ENCODE peak calls at places on chromosome 10, in four cellular contexts. One of them, this sample, is unnamed.

GRCh38 chr10:77763453-77764430 is 126.1 kb upstream of the KCNMA1 start:
- DNase-seq in GM12878: no peak
- DNase-seq in K562: peak; percentile 19
- DNase-seq in HepG2: no peak
- DNase-seq in this sample: no peak

GRCh38 chr10:52249850-52250395 is 64.2 kb upstream of the DKK1 start:
- DNase-seq in GM12878: no peak
- DNase-seq in K562: no peak
- DNase-seq in HepG2: no peak
- DNase-seq in this sample: no peak

GRCh38 chr10:92689663-92690210 is at the start of gene HHEX:
- DNase-seq in GM12878: no peak
- DNase-seq in K562: peak; percentile 83
- DNase-seq in HepG2: peak; percentile 56
- DNase-seq in this sample: peak; percentile 44

GRCh38 chr10:91389636-91390512 is 20.3 kb upstream of the HECTD2 start:
- DNase-seq in GM12878: no peak
- DNase-seq in K562: peak; percentile 63
- DNase-seq in HepG2: peak; percentile 54
- DNase-seq in this sample: no peak

GRCh38 chr10:48655426-48656240 is 29.0 kb upstream of the WDFY4 start:
- DNase-seq in GM12878: no peak
- DNase-seq in K562: peak; percentile 31
- DNase-seq in HepG2: no peak
- DNase-seq in this sample: no peak

GRCh38 chr10:46560952-46561351 is 4.5 kb upstream of the GPRIN2 start:
- DNase-seq in GM12878: no peak
- DNase-seq in K562: no peak
- DNase-seq in HepG2: no peak
- DNase-seq in this sample: peak; percentile 7

GRCh38 chr10:120824864-120825263 is 26.3 kb upstream of the WDR11 start:
- DNase-seq in GM12878: no peak
- DNase-seq in K562: peak; percentile 49
- DNase-seq in HepG2: peak; percentile 51
- DNase-seq in this sample: peak; percentile 67

GRCh38 chr10:123459371-123460224 is 206.6 kb upstream of the GPR26 start:
- DNase-seq in GM12878: no peak
- DNase-seq in K562: no peak
- DNase-seq in HepG2: no peak
- DNase-seq in this sample: no peak

GRCh38 chr10:33746878-33747277 is 412.4 kb upstream of the NRP1 start:
- DNase-seq in GM12878: no peak
- DNase-seq in K562: no peak
- DNase-seq in HepG2: no peak
- DNase-seq in this sample: no peak

GRCh38 chr10:78223088-78223487 is 189.4 kb downstream of the RPS24 start:
- DNase-seq in GM12878: no peak
- DNase-seq in K562: no peak
- DNase-seq in HepG2: no peak
- DNase-seq in this sample: no peak

GRCh38 chr10:132674311-132674710 is 111.6 kb downstream of the NKX6-2 start:
- DNase-seq in GM12878: no peak
- DNase-seq in K562: no peak
- DNase-seq in HepG2: no peak
- DNase-seq in this sample: peak; percentile 2

GRCh38 chr10:43685744-43686143 is 37.1 kb upstream of the ZNF32 start:
- DNase-seq in GM12878: no peak
- DNase-seq in K562: no peak
- DNase-seq in HepG2: no peak
- DNase-seq in this sample: no peak

GRCh38 chr10:20622522-20623270 is 274.4 kb downstream of the NEBL start:
- DNase-seq in GM12878: no peak
- DNase-seq in K562: no peak
- DNase-seq in HepG2: peak; percentile 6
- DNase-seq in this sample: no peak

GRCh38 chr10:125093199-125093841 is 67.0 kb downstream of the CTBP2 start:
- DNase-seq in GM12878: no peak
- DNase-seq in K562: no peak
- DNase-seq in HepG2: no peak
- DNase-seq in this sample: no peak

DNA sequence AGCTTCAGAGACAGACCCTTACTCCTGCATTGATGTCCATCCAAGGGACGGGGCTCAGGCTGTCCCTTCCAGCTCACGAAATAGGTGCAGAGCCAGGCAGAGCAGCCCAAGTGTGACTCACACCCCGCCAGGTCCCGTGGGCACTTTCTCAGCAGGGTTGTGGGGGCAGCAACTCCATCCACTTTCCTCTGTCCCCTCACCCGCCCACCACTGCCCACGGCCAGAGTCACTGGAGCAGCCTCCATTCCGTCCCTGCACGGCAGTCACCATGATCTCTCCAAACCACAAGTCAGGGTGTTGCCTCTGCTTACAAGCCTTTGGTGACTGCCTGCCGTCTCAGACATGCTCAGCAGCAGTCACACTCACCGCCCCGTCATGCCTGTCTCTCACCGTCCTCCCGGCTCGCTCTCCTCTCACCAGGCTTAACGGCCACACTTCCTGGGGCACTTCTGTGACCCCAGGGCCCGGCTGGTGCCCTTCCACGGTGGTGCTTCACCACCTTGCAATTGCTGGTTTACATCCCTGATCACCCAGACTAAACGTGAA is 39.3 kb downstream of the CALML3 start:
- DNase-seq in GM12878: no peak
- DNase-seq in K562: peak; percentile 42
- DNase-seq in HepG2: no peak
- DNase-seq in this sample: no peak
- TF ChIP-seq CREM in GM12878: no peak
- TF ChIP-seq CREM in K562: no peak
- TF ChIP-seq CREM in HepG2: no peak
- TF ChIP-seq CREM in this sample: no peak

GRCh38 chr10:68553138-68553537 is 7.0 kb upstream of the TET1 start:
- DNase-seq in GM12878: no peak
- DNase-seq in K562: peak; percentile 46
- DNase-seq in HepG2: no peak
- DNase-seq in this sample: no peak

GRCh38 chr10:68553599-68553998 is 6.5 kb upstream of the TET1 start:
- DNase-seq in GM12878: no peak
- DNase-seq in K562: no peak
- DNase-seq in HepG2: no peak
- DNase-seq in this sample: no peak

DNA sequence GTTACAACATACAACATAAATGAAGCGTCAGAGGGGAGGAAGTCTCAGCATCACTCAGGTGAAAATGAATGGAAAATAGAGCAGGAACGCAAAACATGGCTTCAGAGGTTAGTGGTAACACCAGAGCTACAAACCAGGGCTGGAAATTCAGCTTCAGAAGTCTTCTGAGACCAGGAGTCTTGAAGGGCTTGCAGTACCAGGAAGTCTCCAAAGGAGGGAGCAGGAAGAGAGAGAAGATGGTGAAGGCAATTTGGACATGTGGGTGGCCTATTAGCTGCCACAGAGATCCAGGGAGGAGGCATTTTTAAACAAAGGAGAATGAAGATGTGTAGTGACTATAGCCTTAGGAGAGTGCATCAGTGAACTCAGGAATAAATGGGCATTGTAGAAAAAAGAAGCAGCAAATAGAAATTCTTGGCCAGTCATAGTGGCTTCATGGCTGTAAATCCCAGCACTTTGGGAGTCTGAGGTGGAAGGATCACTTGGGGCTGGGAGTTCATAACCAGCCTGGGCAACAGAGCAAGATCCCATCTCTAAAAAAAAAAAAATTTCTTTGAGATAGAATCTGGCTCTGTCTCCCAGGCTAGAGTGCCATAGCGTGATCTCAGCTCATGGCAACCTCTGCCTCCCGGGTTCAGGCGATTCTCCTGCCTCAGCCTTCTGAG is 9.3 kb upstream of the TET1 start:
- DNase-seq in GM12878: no peak
- DNase-seq in K562: peak; percentile 91
- DNase-seq in HepG2: peak; percentile 60
- DNase-seq in this sample: peak; percentile 67
- TF ChIP-seq USF2 in GM12878: no peak
- TF ChIP-seq USF2 in K562: no peak
- TF ChIP-seq USF2 in HepG2: no peak
- TF ChIP-seq USF2 in this sample: no peak

GRCh38 chr10:787933-788651 is 98.6 kb upstream of the DIP2C start:
- DNase-seq in GM12878: no peak
- DNase-seq in K562: no peak
- DNase-seq in HepG2: no peak
- DNase-seq in this sample: no peak

GRCh38 chr10:784377-784758 is 94.9 kb upstream of the DIP2C start:
- DNase-seq in GM12878: no peak
- DNase-seq in K562: no peak
- DNase-seq in HepG2: no peak
- DNase-seq in this sample: peak; percentile 46

GRCh38 chr10:784759-785538 is 95.5 kb upstream of the DIP2C start:
- DNase-seq in GM12878: no peak
- DNase-seq in K562: no peak
- DNase-seq in HepG2: no peak
- DNase-seq in this sample: peak; percentile 37

GRCh38 chr10:786666-787512 is 97.4 kb upstream of the DIP2C start:
- DNase-seq in GM12878: no peak
- DNase-seq in K562: no peak
- DNase-seq in HepG2: no peak
- DNase-seq in this sample: no peak

DNA sequence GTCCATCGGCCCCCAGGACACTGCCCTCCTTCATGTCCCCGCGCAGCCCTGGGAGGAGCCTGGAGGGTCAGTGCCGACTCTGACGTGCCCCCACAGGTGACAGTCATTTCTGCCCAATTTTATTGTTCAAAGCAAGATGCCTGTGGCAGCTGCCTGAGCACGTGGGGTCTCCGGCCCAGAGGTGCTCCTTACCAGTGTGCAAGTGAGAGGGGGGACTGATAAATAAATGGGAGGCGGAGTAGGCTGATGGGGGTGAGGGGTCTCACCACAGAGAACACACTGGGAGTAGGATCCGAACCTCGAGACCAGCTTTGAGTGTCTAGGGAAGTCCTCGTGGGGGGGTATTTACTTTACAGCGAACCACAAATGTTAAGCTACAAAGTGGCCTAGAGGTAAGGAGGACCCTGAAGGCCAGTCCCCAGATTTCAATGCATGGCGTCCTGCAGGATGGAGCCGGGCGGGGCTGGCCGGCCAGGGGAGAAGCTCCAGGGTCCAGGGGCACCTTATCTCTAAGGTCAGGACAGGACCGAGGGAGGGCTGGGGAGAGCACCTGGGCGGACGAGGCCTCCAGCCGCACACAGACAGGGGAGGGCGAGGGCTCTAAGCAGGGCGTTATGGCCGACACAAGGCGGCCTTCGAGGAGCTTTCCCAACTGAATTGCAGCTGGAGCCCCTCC is 96.2 kb upstream of the DIP2C start:
- DNase-seq in GM12878: no peak
- DNase-seq in K562: no peak
- DNase-seq in HepG2: no peak
- DNase-seq in this sample: no peak
- TF ChIP-seq CREM in GM12878: no peak
- TF ChIP-seq CREM in K562: no peak
- TF ChIP-seq CREM in HepG2: no peak
- TF ChIP-seq CREM in this sample: no peak

DNA sequence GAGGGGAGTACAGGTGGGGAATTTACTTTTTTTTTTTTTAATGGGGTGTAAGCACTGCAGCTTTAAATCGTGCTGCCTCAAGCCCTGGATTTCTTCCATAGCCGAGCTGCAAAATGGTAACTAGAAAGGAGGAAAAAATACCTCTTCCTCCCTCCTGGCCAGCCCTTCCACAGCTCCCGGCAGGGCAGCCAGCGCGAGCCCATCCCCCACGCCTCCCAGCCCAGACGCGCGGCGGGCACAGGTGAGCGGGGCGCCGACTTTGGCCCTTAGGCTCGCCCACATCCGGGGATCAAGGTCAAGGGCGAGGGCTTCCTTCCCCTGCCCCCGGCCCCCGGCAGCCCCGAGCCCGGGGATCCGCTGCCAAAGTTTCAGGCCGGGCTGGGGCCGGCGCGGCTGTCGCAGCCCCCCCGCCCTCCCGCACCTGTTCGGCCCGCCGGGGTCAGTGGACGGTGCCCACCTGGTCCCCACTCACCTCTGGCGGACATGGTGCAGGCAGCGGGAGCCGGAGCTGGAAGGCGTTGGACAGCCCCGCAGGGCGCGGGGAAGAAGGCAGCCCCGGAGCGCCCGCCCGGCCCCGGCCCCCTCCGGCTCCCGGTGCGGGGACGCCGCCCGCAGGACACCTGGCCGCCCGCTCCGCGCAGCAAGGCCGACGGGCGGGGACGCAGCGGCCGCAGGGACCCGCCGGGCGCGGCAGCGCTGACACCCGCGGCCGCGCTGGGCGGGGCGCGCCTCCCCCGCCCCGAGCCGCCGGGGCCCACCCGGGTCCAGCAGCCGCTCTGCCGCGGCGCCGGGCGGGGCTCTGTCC is 53.8 kb upstream of the FHIP2A start:
- DNase-seq in GM12878: no peak
- DNase-seq in K562: no peak
- DNase-seq in HepG2: no peak
- DNase-seq in this sample: peak; percentile 62
- TF ChIP-seq USF2 in GM12878: no peak
- TF ChIP-seq USF2 in K562: no peak
- TF ChIP-seq USF2 in HepG2: no peak
- TF ChIP-seq USF2 in this sample: no peak